ENCODE peak calls at places on chromosome 22, in four cellular contexts. One of them, this sample, is unnamed.

GRCh38 chr22:19175026-19175601 is 3.4 kb downstream of the SLC25A1 start:
- DNase-seq in upper lobe of right lung: no peak
- DNase-seq in cardiac muscle cell: no peak
- DNase-seq in body of pancreas: no peak
- DNase-seq in this sample: no peak

GRCh38 chr22:21673534-21674321 is 7.9 kb downstream of the PPIL2 start:
- DNase-seq in upper lobe of right lung: no peak
- DNase-seq in cardiac muscle cell: no peak
- DNase-seq in body of pancreas: no peak
- DNase-seq in this sample: no peak

GRCh38 chr22:46801826-46802607 is 39.6 kb downstream of the TBC1D22A start:
- DNase-seq in upper lobe of right lung: peak; percentile 77
- DNase-seq in cardiac muscle cell: no peak
- DNase-seq in body of pancreas: no peak
- DNase-seq in this sample: no peak

GRCh38 chr22:23859201-23859600 is 1.5 kb downstream of the SLC2A11 start:
- DNase-seq in upper lobe of right lung: no peak
- DNase-seq in cardiac muscle cell: no peak
- DNase-seq in body of pancreas: peak; percentile 63
- DNase-seq in this sample: no peak

GRCh38 chr22:33842006-33842354 is 78.3 kb downstream of the LARGE1 start:
- DNase-seq in upper lobe of right lung: no peak
- DNase-seq in cardiac muscle cell: no peak
- DNase-seq in body of pancreas: no peak
- DNase-seq in this sample: no peak

GRCh38 chr22:44026066-44026629 is 2.0 kb downstream of the PARVB start:
- DNase-seq in upper lobe of right lung: no peak
- DNase-seq in cardiac muscle cell: no peak
- DNase-seq in body of pancreas: no peak
- DNase-seq in this sample: no peak

GRCh38 chr22:26972281-26972680 is 314.9 kb downstream of the MIAT start:
- DNase-seq in upper lobe of right lung: no peak
- DNase-seq in cardiac muscle cell: no peak
- DNase-seq in body of pancreas: no peak
- DNase-seq in this sample: peak; percentile 57

GRCh38 chr22:45469573-45470383 is 32.9 kb upstream of the FBLN1 start:
- DNase-seq in upper lobe of right lung: no peak
- DNase-seq in cardiac muscle cell: no peak
- DNase-seq in body of pancreas: no peak
- DNase-seq in this sample: no peak

GRCh38 chr22:32579533-32580220 is 105.1 kb downstream of the FBXO7 start:
- DNase-seq in upper lobe of right lung: no peak
- DNase-seq in cardiac muscle cell: no peak
- DNase-seq in body of pancreas: no peak
- DNase-seq in this sample: peak; percentile 72

GRCh38 chr22:49866134-49866533 is 12.5 kb downstream of the ZBED4 start:
- DNase-seq in upper lobe of right lung: no peak
- DNase-seq in cardiac muscle cell: no peak
- DNase-seq in body of pancreas: no peak
- DNase-seq in this sample: no peak

DNA sequence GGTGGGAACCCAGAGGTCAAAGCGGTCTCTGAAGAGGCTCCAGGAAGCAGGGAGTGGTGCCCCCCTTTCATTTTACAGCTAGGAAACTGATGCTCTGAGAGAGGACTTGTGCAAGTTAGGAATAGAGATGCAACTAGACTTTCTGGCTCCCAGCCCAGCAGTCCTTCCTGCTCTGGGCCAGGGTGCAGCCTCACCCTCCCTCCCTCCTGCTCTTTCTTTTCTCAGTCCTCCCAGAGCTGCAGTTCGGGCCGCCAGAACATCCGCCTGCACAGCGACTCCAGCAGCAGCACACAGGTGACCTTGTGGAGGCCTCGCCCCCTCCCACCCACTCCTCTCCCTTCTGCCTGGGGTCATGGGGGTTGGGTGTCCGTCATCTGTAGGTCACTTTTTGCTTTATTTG is 51.5 kb downstream of the LHFPL7 start:
- DNase-seq in upper lobe of right lung: peak; percentile 79
- DNase-seq in cardiac muscle cell: peak; percentile 21
- DNase-seq in body of pancreas: peak; percentile 82
- DNase-seq in this sample: peak; percentile 44
- H3K27ac ChIP-seq in upper lobe of right lung: peak overlapping the region; percentile 74
- H3K27ac ChIP-seq in cardiac muscle cell: no peak overlapping the region
- H3K27ac ChIP-seq in body of pancreas: peak overlapping the region; percentile 86
- H3K27ac ChIP-seq in this sample: peak overlapping the region; percentile 2

DNA sequence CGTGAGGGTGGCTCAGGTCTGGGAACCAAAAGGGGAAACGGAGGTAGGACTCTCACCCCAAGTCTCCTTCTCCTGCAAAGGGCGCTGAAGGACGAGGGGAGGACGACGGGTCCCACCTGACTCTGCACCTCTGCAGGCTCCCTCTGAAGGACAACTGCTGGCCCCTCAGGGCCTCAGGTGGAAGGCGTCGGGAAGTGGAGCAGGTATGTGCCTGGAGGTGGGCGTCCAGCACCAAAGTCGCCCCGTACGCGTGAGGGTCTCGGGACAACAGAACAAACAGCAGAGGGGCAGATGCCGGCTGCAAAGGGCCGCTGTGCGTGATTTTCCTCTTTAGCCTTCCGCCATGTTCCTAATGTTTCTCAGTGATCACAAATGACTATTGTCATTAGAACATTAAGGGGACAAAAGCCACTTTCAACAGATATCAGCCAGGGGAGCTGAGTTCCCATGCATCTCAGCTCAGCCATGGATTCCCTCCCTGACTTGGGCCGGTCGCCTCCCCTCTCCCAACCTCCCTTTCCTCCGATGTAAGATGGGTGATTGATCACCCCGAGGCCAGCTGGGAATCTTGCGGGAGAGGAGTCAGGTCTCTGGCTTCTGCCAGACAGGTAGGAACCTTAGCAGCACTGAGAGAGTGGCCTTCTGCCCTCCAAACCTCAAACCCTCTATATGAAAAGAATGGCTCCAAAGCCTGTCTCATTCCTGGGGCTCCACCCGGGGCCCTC is 836 bp downstream of the SLC16A8 start:
- DNase-seq in upper lobe of right lung: no peak
- DNase-seq in cardiac muscle cell: no peak
- DNase-seq in body of pancreas: no peak
- DNase-seq in this sample: no peak
- H3K27ac ChIP-seq in upper lobe of right lung: no peak overlapping the region
- H3K27ac ChIP-seq in cardiac muscle cell: no peak overlapping the region
- H3K27ac ChIP-seq in body of pancreas: no peak overlapping the region
- H3K27ac ChIP-seq in this sample: no peak overlapping the region

DNA sequence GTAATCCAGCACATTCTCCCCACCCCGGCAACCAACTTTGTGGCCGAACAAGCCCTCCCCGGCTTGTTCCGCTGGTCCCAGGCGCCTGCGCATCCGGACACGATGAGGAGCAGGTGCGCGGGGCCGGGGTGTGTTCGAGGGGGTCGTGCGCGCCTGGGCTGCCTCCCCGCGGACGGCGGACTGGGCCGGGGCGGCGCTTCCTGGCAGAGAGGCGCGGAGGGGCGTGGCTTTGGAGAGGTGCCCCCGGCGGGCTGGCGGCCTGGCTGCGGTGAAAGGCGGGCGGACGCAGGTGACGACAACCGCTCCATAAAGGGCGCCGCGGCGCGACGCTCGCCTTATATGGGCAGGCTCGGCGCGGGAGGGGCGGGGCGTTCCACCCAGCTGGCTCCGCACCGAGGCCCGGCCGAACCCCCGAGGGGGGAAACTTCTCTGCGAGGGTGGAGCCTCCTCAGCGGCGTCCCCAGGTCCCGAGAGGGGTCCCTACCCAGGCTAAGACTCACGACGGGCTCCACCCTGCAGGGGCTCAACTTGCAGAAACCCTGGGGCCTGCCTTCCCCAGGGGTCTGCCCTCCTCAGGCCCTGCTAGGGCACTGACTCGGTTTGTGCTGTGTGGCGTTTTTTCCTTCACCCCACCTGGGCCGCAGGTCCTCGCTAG is 26.4 kb downstream of the TXN2 start:
- DNase-seq in upper lobe of right lung: peak; percentile 97
- DNase-seq in cardiac muscle cell: peak; percentile 99
- DNase-seq in body of pancreas: peak; percentile 94
- DNase-seq in this sample: peak; percentile 81
- H3K27ac ChIP-seq in upper lobe of right lung: peak overlapping the region; percentile 90
- H3K27ac ChIP-seq in cardiac muscle cell: peak overlapping the region; percentile 97
- H3K27ac ChIP-seq in body of pancreas: peak overlapping the region; percentile 90
- H3K27ac ChIP-seq in this sample: peak overlapping the region; percentile 7

GRCh38 chr22:28820885-28821284 is 20.5 kb upstream of the XBP1 start:
- DNase-seq in upper lobe of right lung: no peak
- DNase-seq in cardiac muscle cell: no peak
- DNase-seq in body of pancreas: no peak
- DNase-seq in this sample: no peak

GRCh38 chr22:28816994-28817530 is 16.7 kb upstream of the XBP1 start:
- DNase-seq in upper lobe of right lung: no peak
- DNase-seq in cardiac muscle cell: no peak
- DNase-seq in body of pancreas: no peak
- DNase-seq in this sample: no peak

GRCh38 chr22:28821452-28821851 is 21.1 kb upstream of the XBP1 start:
- DNase-seq in upper lobe of right lung: no peak
- DNase-seq in cardiac muscle cell: no peak
- DNase-seq in body of pancreas: no peak
- DNase-seq in this sample: no peak

GRCh38 chr22:28817919-28818859 is 17.8 kb upstream of the XBP1 start:
- DNase-seq in upper lobe of right lung: peak; percentile 76
- DNase-seq in cardiac muscle cell: peak; percentile 73
- DNase-seq in body of pancreas: peak; percentile 98
- DNase-seq in this sample: no peak

DNA sequence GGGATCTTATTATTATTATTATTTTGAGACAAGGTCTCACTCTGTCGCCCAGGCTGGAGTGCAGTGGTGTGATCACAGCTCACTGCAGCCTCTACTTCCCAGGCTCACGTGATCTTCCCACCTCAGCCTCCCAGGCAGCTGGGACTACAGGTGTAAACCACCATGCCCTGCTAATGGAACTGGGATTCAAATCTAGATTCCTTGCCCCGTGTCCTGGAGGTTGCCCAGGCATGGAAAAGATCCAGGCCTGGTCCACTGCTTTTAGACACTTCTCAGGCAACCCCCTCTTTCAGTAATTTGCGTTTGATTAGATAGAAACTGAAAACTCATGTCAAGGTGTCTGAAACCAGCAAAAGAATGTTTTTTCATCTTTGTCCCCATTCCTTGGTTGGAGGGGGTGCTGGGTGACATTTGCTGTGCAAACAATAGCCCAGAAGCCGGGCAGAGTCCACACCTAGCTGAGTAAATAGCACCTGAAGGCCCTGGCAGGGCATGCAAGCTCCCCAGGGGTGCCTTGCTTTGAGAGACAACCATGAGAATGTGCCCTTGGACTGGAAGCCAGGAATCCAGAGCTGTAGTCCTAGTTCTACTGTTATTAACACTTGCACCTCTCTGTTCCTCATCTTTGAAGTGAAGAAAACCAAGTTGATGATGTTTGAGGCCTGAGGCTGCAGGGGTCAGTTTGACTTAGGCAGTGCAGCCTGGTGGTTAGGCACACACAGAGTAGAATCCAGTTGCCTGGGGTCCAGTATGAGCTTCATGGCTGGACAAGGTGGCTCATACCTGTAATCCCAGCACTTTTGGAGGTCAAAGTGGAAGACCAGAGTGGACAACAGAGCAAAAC is 19.1 kb upstream of the XBP1 start:
- DNase-seq in upper lobe of right lung: no peak
- DNase-seq in cardiac muscle cell: no peak
- DNase-seq in body of pancreas: peak; percentile 96
- DNase-seq in this sample: no peak
- H3K27ac ChIP-seq in upper lobe of right lung: peak overlapping the region; percentile 79
- H3K27ac ChIP-seq in cardiac muscle cell: peak overlapping the region; percentile 96
- H3K27ac ChIP-seq in body of pancreas: peak overlapping the region; percentile 90
- H3K27ac ChIP-seq in this sample: no peak overlapping the region

DNA sequence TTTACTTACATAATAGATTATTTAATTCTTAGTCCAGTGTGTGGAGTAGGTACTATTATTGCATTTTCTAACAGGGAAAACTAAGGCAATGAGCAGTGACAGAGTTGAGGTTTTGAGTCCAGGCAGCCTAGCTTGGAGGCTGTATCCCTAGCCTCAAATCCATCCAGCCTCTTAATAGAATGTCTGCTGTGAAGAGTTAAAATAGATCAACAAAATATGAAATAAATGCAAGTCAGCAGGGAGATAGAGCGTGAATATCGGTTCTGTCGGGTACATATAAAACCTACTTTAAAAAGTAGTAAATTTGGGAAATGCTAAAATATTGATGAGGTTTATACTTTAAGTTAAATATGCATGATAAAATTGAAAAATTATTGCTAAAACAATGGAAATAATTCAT is 53.3 kb downstream of the MED15 start:
- DNase-seq in upper lobe of right lung: no peak
- DNase-seq in cardiac muscle cell: no peak
- DNase-seq in body of pancreas: no peak
- DNase-seq in this sample: no peak
- H3K27ac ChIP-seq in upper lobe of right lung: no peak overlapping the region
- H3K27ac ChIP-seq in cardiac muscle cell: no peak overlapping the region
- H3K27ac ChIP-seq in body of pancreas: no peak overlapping the region
- H3K27ac ChIP-seq in this sample: no peak overlapping the region